ENCODE peak calls at places on chromosomes 4 and X, in four cellular contexts. F is right atrium auricular region, Y is dorsolateral prefrontal cortex, T is IMR-90. O is an unnamed sample.

GRCh38 chr4:57037982-57038604 is 59.4 kb downstream of the POLR2B start:
- DNase-seq in T (peak; percentile 55), F (no peak), Y (peak; percentile 54), O (no peak)

GRCh38 chr4:2462218-2462991 is 6.5 kb upstream of the RNF4 start:
- DNase-seq in T (peak; percentile 76), F (no peak), Y (peak; percentile 47), O (no peak)

GRCh38 chr4:72295966-72296557 is 264.3 kb downstream of the NPFFR2 start:
- DNase-seq in Y (no peak), F (no peak), T (peak; percentile 57), O (peak; percentile 20)

GRCh38 chr4:182931691-182932297 is 14.6 kb upstream of the DCTD start:
- DNase-seq in F (no peak), Y (no peak), T (peak; percentile 83), O (no peak)

GRCh38 chrX:22652596-22652995 is 347.2 kb upstream of the DDX53 start:
- DNase-seq in T (peak; percentile 50), Y (no peak), F (no peak), O (peak; percentile 62)

GRCh38 chrX:9184231-9184630 is 150.3 kb upstream of the FAM9B start:
- DNase-seq in F (no peak), Y (no peak), T (no peak), O (no peak)

GRCh38 chrX:40148439-40149285 is 50.9 kb upstream of the BCOR start:
- DNase-seq in Y (no peak), F (no peak), T (no peak), O (no peak)

GRCh38 chr4:15958562-15958961 is 4.4 kb downstream of the FGFBP2 start:
- DNase-seq in Y (no peak), T (no peak), F (no peak), O (no peak)

GRCh38 chrX:136779346-136779781 is 1.4 kb downstream of the ARHGEF6 start:
- DNase-seq in T (no peak), F (no peak), Y (no peak), O (no peak)

GRCh38 chrX:106100442-106100841 is 61.9 kb upstream of the SERPINA7 start:
- DNase-seq in T (no peak), F (no peak), Y (no peak), O (no peak)

GRCh38 chr4:80989921-80990544 is 40.5 kb upstream of the BMP3 start:
- DNase-seq in F (no peak), T (peak; percentile 73), Y (no peak), O (peak; percentile 37)

GRCh38 chrX:50988649-50989048 is 78.1 kb downstream of the BMP15 start:
- DNase-seq in Y (peak; percentile 29), T (peak; percentile 33), F (no peak), O (no peak)

GRCh38 chr4:176919631-176920030 is 126.9 kb upstream of the VEGFC start:
- DNase-seq in F (no peak), T (no peak), Y (no peak), O (no peak)

GRCh38 chr4:168907119-168907698 is 102.8 kb downstream of the CBR4 start:
- DNase-seq in F (no peak), Y (no peak), T (peak; percentile 43), O (no peak)

GRCh38 chrX:55919367-55920221 is 202.0 kb downstream of the RRAGB start:
- DNase-seq in T (no peak), Y (no peak), F (no peak), O (no peak)

GRCh38 chrX:7263961-7264360 is 116.0 kb upstream of the PUDP start:
- DNase-seq in T (no peak), Y (no peak), F (no peak), O (no peak)

GRCh38 chr4:114302472-114302871 is 296.1 kb upstream of the UGT8 start:
- DNase-seq in T (no peak), F (no peak), Y (no peak), O (no peak)

GRCh38 chr4:21009956-21010355 is 309.7 kb downstream of the PACRGL start:
- DNase-seq in Y (no peak), F (no peak), T (no peak), O (no peak)

GRCh38 chr4:30720656-30721352 is 635 bp downstream of the PCDH7 start:
- DNase-seq in Y (peak; percentile 42), T (peak; percentile 61), F (no peak), O (no peak)

GRCh38 chr4:117740736-117741135 is 293.6 kb upstream of the NDST3 start:
- DNase-seq in T (no peak), Y (no peak), F (no peak), O (no peak)

GRCh38 chr4:122531038-122531437 is 74.5 kb upstream of the IL2 start:
- DNase-seq in F (no peak), Y (no peak), T (no peak), O (no peak)

GRCh38 chr4:60934896-60935295 is 265.2 kb upstream of the ADGRL3 start:
- DNase-seq in T (no peak), Y (no peak), F (no peak), O (no peak)

GRCh38 chrX:148813422-148813821 is 313.0 kb downstream of the AFF2 start:
- DNase-seq in F (no peak), Y (no peak), T (no peak), O (no peak)

GRCh38 chr4:25100156-25100555 is 60.1 kb downstream of the SEPSECS start:
- DNase-seq in F (peak; percentile 36), Y (no peak), T (no peak), O (no peak)

GRCh38 chr4:53050361-53050774 is 188.3 kb downstream of the RASL11B start:
- DNase-seq in Y (no peak), T (no peak), F (no peak), O (no peak)

GRCh38 chr4:82984459-82984858 is 26.2 kb downstream of the LIN54 start:
- DNase-seq in F (no peak), T (peak; percentile 69), Y (no peak), O (peak; percentile 6)

GRCh38 chr4:5798447-5798846 is 87.4 kb downstream of the EVC start:
- DNase-seq in Y (no peak), T (no peak), F (no peak), O (no peak)

GRCh38 chrX:76253432-76253831 is 80.6 kb downstream of the PBDC1 start:
- DNase-seq in Y (no peak), T (peak; percentile 56), F (no peak), O (no peak)

GRCh38 chr4:185011408-185011807 is 6.9 kb upstream of the HELT start:
- DNase-seq in T (no peak), F (no peak), Y (no peak), O (no peak)

GRCh38 chr4:11367371-11367770 is 61.3 kb downstream of the HS3ST1 start:
- DNase-seq in F (peak; percentile 79), T (peak; percentile 1), Y (peak; percentile 68), O (no peak)

GRCh38 chrX:78822157-78822683 is 74.7 kb downstream of the LPAR4 start:
- DNase-seq in T (no peak), Y (no peak), F (no peak), O (no peak)

GRCh38 chrX:40460926-40461325 is 119.8 kb upstream of the ATP6AP2 start:
- DNase-seq in T (no peak), F (no peak), Y (no peak), O (no peak)

GRCh38 chr4:10011885-10012284 is 9.4 kb downstream of the SLC2A9 start:
- DNase-seq in Y (no peak), F (no peak), T (no peak), O (no peak)

GRCh38 chr4:10013722-10014121 is 7.6 kb downstream of the SLC2A9 start:
- DNase-seq in Y (no peak), F (no peak), T (no peak), O (no peak)

GRCh38 chr4:10007772-10008171 is 13.5 kb downstream of the SLC2A9 start:
- DNase-seq in Y (no peak), T (no peak), F (no peak), O (no peak)

GRCh38 chr4:10008208-10009005 is 12.9 kb downstream of the SLC2A9 start:
- DNase-seq in Y (no peak), T (peak; percentile 45), F (no peak), O (no peak)

DNA sequence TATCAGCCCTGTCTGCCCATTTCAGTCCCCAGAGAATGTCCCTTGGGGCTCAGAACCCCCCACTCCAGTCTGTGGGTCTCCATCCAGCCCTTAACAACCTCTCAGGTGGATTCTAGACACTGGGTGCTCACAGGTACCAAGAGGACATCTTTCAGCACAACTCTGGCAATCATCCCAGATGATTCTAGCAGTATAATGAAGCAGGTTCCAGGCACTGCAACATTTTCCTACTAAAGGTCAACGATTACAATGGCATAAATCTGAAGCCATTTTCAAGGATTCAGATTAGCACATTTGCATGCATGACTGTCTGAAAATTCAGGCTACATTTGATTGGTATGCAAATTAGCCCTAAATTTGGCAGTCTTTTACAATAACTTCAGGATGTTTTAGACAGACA is 10.0 kb downstream of the SLC2A9 start:
- DNase-seq in Y (no peak), T (no peak), F (no peak), O (no peak)
- TF ChIP-seq CTCF in Y (no peak), T (no peak), F (no peak), O (no peak)

DNA sequence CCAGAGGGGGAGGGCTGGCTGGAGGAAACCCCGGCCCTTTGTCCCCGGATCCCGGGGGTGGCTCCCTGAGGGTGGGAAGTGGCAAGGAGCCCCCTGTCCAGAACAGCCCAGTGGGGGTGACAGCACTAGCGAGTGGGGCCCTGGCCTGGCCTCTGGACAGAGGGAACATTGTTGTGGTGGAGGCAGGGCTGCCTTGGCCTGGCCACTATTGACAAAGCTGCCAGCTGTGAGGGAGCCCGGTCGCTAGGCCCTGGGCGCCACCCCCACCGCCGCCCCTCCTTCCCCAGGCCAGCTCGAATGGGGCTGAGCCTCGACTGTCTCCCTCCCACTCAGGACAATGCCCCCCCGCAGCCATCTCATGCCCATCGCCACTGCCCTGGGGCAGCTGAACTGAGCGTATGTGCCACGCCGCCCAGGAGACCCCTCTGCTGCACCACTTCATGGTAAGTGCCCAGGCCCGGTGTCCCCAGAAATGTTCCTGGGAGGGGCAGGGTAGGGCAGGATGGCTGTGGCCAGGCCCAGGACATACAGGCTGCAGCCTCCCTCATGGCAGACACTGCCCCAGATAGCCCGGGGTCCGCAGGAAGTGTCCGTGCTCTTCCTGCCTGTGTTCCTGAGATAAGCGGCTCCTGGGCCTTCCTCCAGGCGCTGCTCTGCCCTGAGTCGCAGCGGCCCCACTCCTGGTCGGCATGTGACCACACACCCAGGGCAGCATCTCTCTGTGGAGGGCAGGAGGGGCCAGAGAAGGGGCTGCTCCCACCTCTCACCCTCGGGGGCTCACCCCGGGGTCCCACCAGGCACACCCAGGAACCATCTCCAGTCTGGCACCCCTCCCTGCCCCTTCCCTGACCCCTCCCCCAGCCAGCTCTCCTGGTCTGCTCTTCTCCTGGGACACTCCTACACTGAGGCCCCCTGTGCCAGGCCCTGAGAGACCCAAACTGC is 1.4 kb downstream of the PLXNB3 start:
- DNase-seq in T (peak; percentile 5), Y (peak; percentile 94), F (no peak), O (no peak)
- H3K4me3 ChIP-seq in T (peak overlapping the region; percentile 56), Y (peak overlapping the region; percentile 58), F (no peak overlapping the region), O (peak overlapping the region; percentile 50)

DNA sequence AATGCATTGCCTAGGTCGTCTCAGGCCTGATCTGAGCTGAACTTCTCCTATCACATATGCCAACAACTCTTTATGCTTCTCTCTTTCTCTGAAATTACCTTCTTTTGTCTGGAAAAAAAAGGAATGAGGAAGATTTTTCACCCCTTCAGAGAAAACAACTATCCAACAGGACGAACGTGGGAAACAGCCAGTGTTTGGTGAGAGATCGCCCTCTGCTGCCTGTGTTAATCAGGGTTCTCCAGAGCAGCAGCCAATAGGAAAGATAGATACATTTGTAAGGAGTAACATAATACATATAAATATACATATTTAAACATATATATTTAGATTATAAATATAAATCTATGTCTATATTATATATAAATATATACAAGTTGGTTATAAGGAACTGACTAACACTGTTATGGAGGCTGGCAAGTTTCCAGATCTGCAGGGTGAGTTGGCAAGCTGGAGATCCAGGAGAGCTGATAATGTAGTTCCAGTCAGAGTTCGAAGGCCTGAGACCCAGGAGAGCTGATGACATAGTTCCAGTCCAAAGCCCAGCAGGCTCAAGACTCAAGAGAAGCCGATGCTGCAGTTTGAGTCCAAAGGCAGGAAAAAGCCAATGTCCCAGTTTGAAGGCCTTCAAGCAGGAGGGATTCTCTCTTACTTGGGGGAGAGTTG is 13.3 kb downstream of the CETN2 start:
- DNase-seq in Y (no peak), F (no peak), T (peak; percentile 54), O (no peak)
- TF ChIP-seq CTCF in Y (peak; percentile 56), F (no peak), T (peak; percentile 59), O (peak; percentile 61)

GRCh38 chr4:73603854-73604584 is 16.2 kb downstream of the RASSF6 start:
- DNase-seq in F (no peak), T (peak; percentile 6), Y (no peak), O (peak; percentile 79)
- H3K4me3 ChIP-seq in F (no peak overlapping the region), T (no peak overlapping the region), Y (no peak overlapping the region), O (no peak overlapping the region)